ENCODE peak calls at places on chromosomes 16 and 17, in five cellular contexts. X is pancreas; J is GM23248; I is A549; Q is CD8-positive, alpha-beta memory T cell. D is an unnamed sample. For H3K4me1 and H3K9me3, the result is how much of the 10 kb centered on the place peaks cover.

GRCh38 chr16:82176204-82176603 is 6.2 kb upstream of the MPHOSPH6 start:
- DNase-seq in I (no peak), Q (no peak), X (no peak), J (no peak), D (no peak)

GRCh38 chr16:83842755-83843507 is 35.2 kb downstream of the HSBP1 start:
- DNase-seq in J (no peak), I (no peak), X (no peak), Q (no peak), D (peak)

GRCh38 chr16:9817586-9817985 is 364.6 kb downstream of the GRIN2A start:
- DNase-seq in I (no peak), J (no peak), X (no peak), Q (no peak), D (no peak)

GRCh38 chr16:85923153-85924021 is 24.4 kb downstream of the IRF8 start:
- DNase-seq in Q (no peak), I (no peak), X (no peak), J (no peak), D (peak)

GRCh38 chr17:75507712-75508111 is 7.6 kb downstream of the CASKIN2 start:
- DNase-seq in I (no peak), J (no peak), Q (no peak), X (no peak), D (no peak)

GRCh38 chr17:75271233-75271954 is 363 bp upstream of the MIF4GD start:
- DNase-seq in J (peak), X (peak), I (peak), Q (peak), D (peak)

GRCh38 chr16:59263980-59264379 is 529.9 kb upstream of the GOT2 start:
- DNase-seq in X (no peak), Q (no peak), J (no peak), I (no peak), D (no peak)

GRCh38 chr17:17051791-17052461 is 9.7 kb downstream of the MPRIP start:
- DNase-seq in X (peak), Q (no peak), I (no peak), J (peak), D (no peak)

GRCh38 chr16:70151391-70151790 is 22.2 kb upstream of the CLEC18C start:
- DNase-seq in I (peak), J (no peak), X (no peak), Q (no peak), D (no peak)

GRCh38 chr17:16027708-16028584 is 28.3 kb downstream of the TTC19 start:
- DNase-seq in I (peak), J (peak), Q (no peak), X (no peak), D (no peak)

GRCh38 chr16:69166221-69166833 is 20.6 kb upstream of the SNTB2 start:
- DNase-seq in Q (peak), I (no peak), J (peak), X (no peak), D (peak)

GRCh38 chr17:66309793-66310192 is 7.4 kb downstream of the PRKCA start:
- DNase-seq in J (no peak), I (no peak), Q (no peak), X (no peak), D (no peak)

GRCh38 chr17:49494399-49494798 is 694 bp upstream of the NGFR start:
- DNase-seq in X (no peak), J (no peak), Q (no peak), I (no peak), D (no peak)

GRCh38 chr17:62064791-62065563 is at the start of gene MED13:
- DNase-seq in J (peak), I (peak), X (peak), Q (peak), D (peak)

GRCh38 chr16:74608944-74609343 is 2.0 kb upstream of the GLG1 start:
- DNase-seq in I (no peak), X (no peak), J (no peak), Q (peak), D (no peak)

GRCh38 chr17:46974086-46974485 is 5.0 kb downstream of the RPRML start:
- DNase-seq in X (no peak), I (no peak), J (no peak), Q (no peak), D (no peak)

GRCh38 chr16:49833796-49834195 is 22.1 kb downstream of the ZNF423 start:
- DNase-seq in J (no peak), X (no peak), I (no peak), Q (no peak), D (no peak)

GRCh38 chr17:61452301-61453290 is at the start of gene TBX4:
- DNase-seq in Q (no peak), J (no peak), I (no peak), X (no peak), D (no peak)

GRCh38 chr16:67804853-67805542 is 1.4 kb downstream of the RANBP10 start:
- DNase-seq in X (no peak), J (no peak), Q (no peak), I (no peak), D (no peak)

GRCh38 chr17:71237903-71238538 is 882.8 kb upstream of the SOX9 start:
- DNase-seq in X (no peak), J (peak), Q (no peak), I (peak), D (no peak)

GRCh38 chr16:72066747-72067146 is 3.7 kb downstream of the HPR start:
- DNase-seq in X (no peak), J (peak), I (peak), Q (peak), D (peak)

GRCh38 chr16:11681526-11681925 is 13.3 kb downstream of the SNN start:
- DNase-seq in I (no peak), Q (no peak), J (no peak), X (no peak), D (no peak)

GRCh38 chr16:19380316-19380715 is 37.4 kb upstream of the TMC5 start:
- DNase-seq in J (no peak), I (no peak), Q (no peak), X (no peak), D (no peak)

GRCh38 chr16:9061358-9061813 is 30.1 kb upstream of the HAPSTR1 start:
- DNase-seq in X (no peak), I (no peak), J (peak), Q (no peak), D (peak)

GRCh38 chr17:31926100-31926729 is 10.6 kb upstream of the SUZ12 start:
- DNase-seq in Q (no peak), X (no peak), I (no peak), J (no peak), D (no peak)

GRCh38 chr16:84292032-84292431 is 2.6 kb upstream of the WFDC1 start:
- DNase-seq in X (no peak), Q (no peak), J (peak), I (no peak), D (no peak)

GRCh38 chr16:67518676-67519075 is 10.0 kb upstream of the RIPOR1 start:
- DNase-seq in X (no peak), I (no peak), J (no peak), Q (no peak), D (no peak)

GRCh38 chr17:6927290-6927844 is 68.5 kb upstream of the ALOX12 start:
- DNase-seq in Q (no peak), X (no peak), J (peak), I (no peak), D (peak)

GRCh38 chr16:19829844-19830703 is 54.6 kb downstream of the GPRC5B start:
- DNase-seq in Q (no peak), I (no peak), X (no peak), J (no peak), D (no peak)

GRCh38 chr17:56699186-56699895 is 105.8 kb downstream of the NOG start:
- DNase-seq in X (peak), J (peak), I (peak), Q (no peak), D (peak)

GRCh38 chr16:46743232-46743719 is 4.9 kb downstream of the MYLK3 start:
- DNase-seq in I (no peak), J (peak), Q (no peak), X (peak), D (peak)

GRCh38 chr16:73280366-73280765 is 232.4 kb upstream of the ZFHX3 start:
- DNase-seq in J (peak), Q (no peak), X (no peak), I (no peak), D (no peak)

GRCh38 chr16:84502075-84502474 is 2.4 kb downstream of the MEAK7 start:
- DNase-seq in X (no peak), Q (no peak), I (no peak), J (no peak), D (no peak)

GRCh38 chr16:14641877-14642276 is 9.1 kb downstream of the BFAR start:
- DNase-seq in J (peak), Q (no peak), I (no peak), X (no peak), D (no peak)

GRCh38 chr16:964696-965395 is 5.9 kb downstream of the LMF1 start:
- DNase-seq in I (no peak), X (no peak), Q (peak), J (no peak), D (no peak)

DNA sequence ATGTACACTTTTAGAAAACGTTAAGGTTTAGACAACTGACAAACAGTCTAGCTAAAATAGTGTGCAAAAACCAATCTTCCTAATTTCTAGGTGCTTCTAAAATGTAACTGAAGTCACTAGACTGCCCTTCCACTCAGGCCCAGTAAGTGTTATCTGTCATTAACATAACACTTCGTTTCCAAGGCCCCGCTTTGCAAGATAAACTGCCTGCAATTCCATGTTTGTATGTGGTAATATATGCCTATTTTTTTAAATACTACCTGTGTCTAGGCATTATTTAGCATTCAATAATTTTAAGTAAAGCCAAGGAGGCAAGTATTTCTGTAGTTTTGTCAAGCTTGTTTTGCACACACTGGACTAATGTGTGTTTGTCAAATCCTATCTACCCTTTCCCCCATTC is 3.2 kb downstream of the USP32 start:
- DNase-seq in Q (no peak), J (no peak), X (no peak), I (no peak), D (peak)
- H3K4me1 ChIP-seq in Q (under half), J (half or more), X (under half), I (half or more), D (under half)

GRCh38 chr16:4293822-4294457 is 21.1 kb upstream of the TFAP4 start:
- DNase-seq in X (no peak), J (peak), I (peak), Q (no peak), D (peak)
- H3K27ac ChIP-seq in X (peak), J (peak), I (peak), Q (no peak), D (peak)

GRCh38 chr17:5179003-5179402 is 12.7 kb downstream of the ZNF594 start:
- DNase-seq in X (no peak), J (no peak), I (no peak), Q (no peak), D (no peak)

GRCh38 chr17:5183410-5183793 is 8.3 kb downstream of the ZNF594 start:
- DNase-seq in Q (no peak), X (no peak), J (no peak), I (no peak), D (no peak)

GRCh38 chr17:5181509-5182305 is 10.0 kb downstream of the ZNF594 start:
- DNase-seq in X (no peak), J (no peak), Q (no peak), I (no peak), D (no peak)

GRCh38 chr17:5182597-5183409 is 8.9 kb downstream of the ZNF594 start:
- DNase-seq in X (no peak), I (no peak), J (no peak), Q (no peak), D (no peak)

DNA sequence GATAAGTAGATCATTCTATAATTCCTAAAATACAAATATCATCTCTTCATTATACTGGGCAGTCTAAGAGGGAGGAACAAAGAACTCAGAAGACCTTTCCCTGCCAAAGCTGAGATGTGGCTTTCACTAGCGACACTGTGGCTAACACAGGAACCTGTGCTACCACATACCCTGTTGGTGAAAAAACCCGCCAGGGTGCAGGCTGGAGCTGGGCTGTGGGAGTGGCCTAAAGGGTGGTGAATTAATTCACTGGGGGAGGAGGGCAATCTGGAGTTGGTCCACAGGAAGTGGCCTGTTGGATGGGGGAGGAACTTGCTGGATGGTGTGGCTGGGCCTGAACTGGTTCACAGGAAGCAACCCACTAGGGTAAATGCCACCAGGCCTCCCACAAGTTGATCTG is 7.4 kb downstream of the ZNF594 start:
- DNase-seq in I (no peak), Q (peak), J (no peak), X (no peak), D (no peak)
- H3K9me3 ChIP-seq in I (half or more), Q (half or more), J (under half), X (under half), D (under half)

GRCh38 chr17:81417879-81418709 is 22.8 kb downstream of the BAHCC1 start:
- DNase-seq in Q (no peak), I (no peak), X (no peak), J (no peak), D (no peak)
- H3K4me1 ChIP-seq in Q (under half), I (half or more), X (under half), J (under half), D (under half)

DNA sequence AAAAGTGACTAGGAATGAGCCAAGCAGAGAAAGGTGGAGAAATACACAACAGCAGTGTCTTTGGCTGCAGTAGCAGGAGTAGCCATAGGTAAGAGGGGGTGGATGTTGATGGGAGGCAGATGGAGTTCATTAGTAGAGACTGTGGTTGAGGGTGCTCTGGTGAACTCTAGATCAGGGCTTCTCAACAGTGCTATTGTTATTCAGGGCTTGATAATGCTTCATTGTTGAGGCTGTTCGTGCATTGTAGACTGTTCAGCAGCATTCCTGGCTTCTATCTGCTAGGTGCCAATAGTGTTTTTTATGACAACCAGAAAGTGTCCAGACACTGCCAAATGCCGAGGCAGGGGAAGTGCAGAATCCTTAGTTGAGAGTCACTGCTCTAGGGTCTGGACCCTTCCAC is 3.6 kb downstream of the ALKBH5 start:
- DNase-seq in X (no peak), I (no peak), Q (no peak), J (peak), D (peak)
- H3K27ac ChIP-seq in X (peak), I (peak), Q (no peak), J (peak), D (no peak)

GRCh38 chr17:21817791-21818364 is 125.6 kb downstream of the KCNJ18 start:
- DNase-seq in Q (no peak), J (no peak), X (no peak), I (peak), D (no peak)
- H3K9me3 ChIP-seq in Q (under half), J (under half), X (under half), I (under half), D (under half)

DNA sequence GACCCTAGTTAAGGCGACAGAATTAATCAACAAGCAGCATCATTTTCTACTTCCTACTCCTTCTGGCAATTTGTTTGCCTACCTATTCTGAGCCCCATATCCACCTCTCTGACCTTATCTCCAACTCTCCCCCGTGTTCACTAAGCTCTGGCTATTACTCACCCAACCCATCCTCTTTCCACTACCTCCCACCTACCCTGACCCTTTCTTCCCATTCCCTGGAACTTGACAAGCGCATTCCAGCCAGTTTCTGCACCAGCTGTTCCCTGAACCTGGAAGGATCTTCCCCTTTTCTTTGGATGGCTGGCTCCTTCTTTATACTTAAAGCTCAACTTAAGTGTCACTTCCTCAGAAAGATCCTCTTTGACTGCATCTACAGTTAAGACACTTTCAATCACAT is 2.3 kb downstream of the DCUN1D3 start:
- DNase-seq in I (no peak), X (no peak), Q (no peak), J (no peak), D (no peak)
- H3K4me1 ChIP-seq in I (under half), X (under half), Q (under half), J (under half), D (under half)

GRCh38 chr17:72634621-72635020 is 457.9 kb downstream of the SLC39A11 start:
- DNase-seq in J (no peak), X (no peak), I (no peak), Q (no peak), D (no peak)
- H3K27ac ChIP-seq in J (no peak), X (no peak), I (peak), Q (no peak), D (no peak)

GRCh38 chr17:69864531-69864930 is 210.5 kb upstream of the KCNJ16 start:
- DNase-seq in J (peak), X (no peak), I (no peak), Q (no peak), D (no peak)
- H3K9me3 ChIP-seq in J (under half), X (under half), I (under half), Q (under half), D (under half)